ENCODE peak calls at places on chromosomes 13 and 19, in five cellular contexts. One of them, this sample, is unnamed.

GRCh38 chr19:7224995-7225394 is 69.2 kb downstream of the INSR start:
- DNase-seq in nephron progenitor cell: no peak
- DNase-seq in uterus: no peak
- DNase-seq in mesothelial cell of epicardium: no peak
- DNase-seq in prostate gland: no peak
- DNase-seq in this sample: no peak

GRCh38 chr19:45464274-45464673 is 3.5 kb upstream of the FOSB start:
- DNase-seq in nephron progenitor cell: no peak
- DNase-seq in uterus: no peak
- DNase-seq in mesothelial cell of epicardium: no peak
- DNase-seq in prostate gland: no peak
- DNase-seq in this sample: no peak

GRCh38 chr19:58002384-58003152 is at the start of gene ZNF606:
- DNase-seq in nephron progenitor cell: peak; percentile 85
- DNase-seq in uterus: peak; percentile 86
- DNase-seq in mesothelial cell of epicardium: peak; percentile 81
- DNase-seq in prostate gland: peak; percentile 85
- DNase-seq in this sample: peak; percentile 90

GRCh38 chr13:25966086-25966485 is 85.7 kb downstream of the SHISA2 start:
- DNase-seq in nephron progenitor cell: no peak
- DNase-seq in uterus: no peak
- DNase-seq in mesothelial cell of epicardium: no peak
- DNase-seq in prostate gland: no peak
- DNase-seq in this sample: no peak

GRCh38 chr19:28737021-28737525 is 475.9 kb downstream of the UQCRFS1 start:
- DNase-seq in nephron progenitor cell: no peak
- DNase-seq in uterus: no peak
- DNase-seq in mesothelial cell of epicardium: no peak
- DNase-seq in prostate gland: no peak
- DNase-seq in this sample: no peak

GRCh38 chr19:29671393-29672076 is 6.3 kb downstream of the PLEKHF1 start:
- DNase-seq in nephron progenitor cell: no peak
- DNase-seq in uterus: no peak
- DNase-seq in mesothelial cell of epicardium: no peak
- DNase-seq in prostate gland: peak; percentile 54
- DNase-seq in this sample: no peak

GRCh38 chr19:8610041-8610927 is at the start of gene ADAMTS10:
- DNase-seq in nephron progenitor cell: peak; percentile 74
- DNase-seq in uterus: peak; percentile 51
- DNase-seq in mesothelial cell of epicardium: peak; percentile 72
- DNase-seq in prostate gland: no peak
- DNase-seq in this sample: peak; percentile 61

GRCh38 chr19:5592531-5592930 is 24.8 kb upstream of the TINCR start:
- DNase-seq in nephron progenitor cell: no peak
- DNase-seq in uterus: no peak
- DNase-seq in mesothelial cell of epicardium: no peak
- DNase-seq in prostate gland: no peak
- DNase-seq in this sample: no peak

GRCh38 chr13:66765559-66765958 is 464.6 kb downstream of the PCDH9 start:
- DNase-seq in nephron progenitor cell: no peak
- DNase-seq in uterus: no peak
- DNase-seq in mesothelial cell of epicardium: no peak
- DNase-seq in prostate gland: no peak
- DNase-seq in this sample: no peak

GRCh38 chr13:31200636-31200970 is 828 bp downstream of the B3GLCT start:
- DNase-seq in nephron progenitor cell: peak; percentile 71
- DNase-seq in uterus: peak; percentile 55
- DNase-seq in mesothelial cell of epicardium: peak; percentile 72
- DNase-seq in prostate gland: peak; percentile 35
- DNase-seq in this sample: peak; percentile 67

GRCh38 chr13:33228645-33229445 is 56.7 kb downstream of the STARD13 start:
- DNase-seq in nephron progenitor cell: no peak
- DNase-seq in uterus: no peak
- DNase-seq in mesothelial cell of epicardium: no peak
- DNase-seq in prostate gland: no peak
- DNase-seq in this sample: no peak

GRCh38 chr13:86095351-86095750 is 296.1 kb upstream of the SLITRK6 start:
- DNase-seq in nephron progenitor cell: no peak
- DNase-seq in uterus: no peak
- DNase-seq in mesothelial cell of epicardium: no peak
- DNase-seq in prostate gland: no peak
- DNase-seq in this sample: no peak

GRCh38 chr13:50692396-50692915 is 151.0 kb downstream of the DLEU7 start:
- DNase-seq in nephron progenitor cell: no peak
- DNase-seq in uterus: no peak
- DNase-seq in mesothelial cell of epicardium: no peak
- DNase-seq in prostate gland: no peak
- DNase-seq in this sample: no peak

GRCh38 chr13:93420887-93421286 is 194.3 kb downstream of the GPC6 start:
- DNase-seq in nephron progenitor cell: peak; percentile 21
- DNase-seq in uterus: no peak
- DNase-seq in mesothelial cell of epicardium: no peak
- DNase-seq in prostate gland: no peak
- DNase-seq in this sample: peak; percentile 27

GRCh38 chr19:55492362-55492944 is 4.2 kb downstream of the SSC5D start:
- DNase-seq in nephron progenitor cell: no peak
- DNase-seq in uterus: peak; percentile 47
- DNase-seq in mesothelial cell of epicardium: no peak
- DNase-seq in prostate gland: no peak
- DNase-seq in this sample: no peak

GRCh38 chr19:47132522-47132852 is 1.9 kb downstream of the SAE1 start:
- DNase-seq in nephron progenitor cell: no peak
- DNase-seq in uterus: no peak
- DNase-seq in mesothelial cell of epicardium: no peak
- DNase-seq in prostate gland: no peak
- DNase-seq in this sample: no peak

GRCh38 chr19:43779820-43780219 is 953 bp downstream of the KCNN4 start:
- DNase-seq in nephron progenitor cell: no peak
- DNase-seq in uterus: no peak
- DNase-seq in mesothelial cell of epicardium: no peak
- DNase-seq in prostate gland: no peak
- DNase-seq in this sample: no peak

GRCh38 chr19:48997972-48998371 is 4.3 kb downstream of the RUVBL2 start:
- DNase-seq in nephron progenitor cell: peak; percentile 75
- DNase-seq in uterus: no peak
- DNase-seq in mesothelial cell of epicardium: no peak
- DNase-seq in prostate gland: no peak
- DNase-seq in this sample: peak; percentile 84

GRCh38 chr13:29362849-29363604 is 232.5 kb downstream of the SLC7A1 start:
- DNase-seq in nephron progenitor cell: peak; percentile 55
- DNase-seq in uterus: peak; percentile 22
- DNase-seq in mesothelial cell of epicardium: peak; percentile 50
- DNase-seq in prostate gland: no peak
- DNase-seq in this sample: peak; percentile 61

GRCh38 chr19:54253331-54254194 is 3.5 kb downstream of the LILRB5 start:
- DNase-seq in nephron progenitor cell: no peak
- DNase-seq in uterus: no peak
- DNase-seq in mesothelial cell of epicardium: no peak
- DNase-seq in prostate gland: no peak
- DNase-seq in this sample: no peak

GRCh38 chr13:66689037-66689619 is 541.0 kb downstream of the PCDH9 start:
- DNase-seq in nephron progenitor cell: no peak
- DNase-seq in uterus: no peak
- DNase-seq in mesothelial cell of epicardium: no peak
- DNase-seq in prostate gland: no peak
- DNase-seq in this sample: no peak

GRCh38 chr13:19089315-19089714 is 92.3 kb downstream of the TUBA3C start:
- DNase-seq in nephron progenitor cell: no peak
- DNase-seq in uterus: no peak
- DNase-seq in mesothelial cell of epicardium: no peak
- DNase-seq in prostate gland: no peak
- DNase-seq in this sample: no peak
- TF ChIP-seq CTCF in nephron progenitor cell: no peak
- TF ChIP-seq CTCF in uterus: no peak
- TF ChIP-seq CTCF in mesothelial cell of epicardium: no peak
- TF ChIP-seq CTCF in prostate gland: no peak
- TF ChIP-seq CTCF in this sample: no peak

GRCh38 chr13:77779461-77780272 is 82.2 kb downstream of the SLAIN1 start:
- DNase-seq in nephron progenitor cell: peak; percentile 10
- DNase-seq in uterus: no peak
- DNase-seq in mesothelial cell of epicardium: no peak
- DNase-seq in prostate gland: peak; percentile 54
- DNase-seq in this sample: no peak
- TF ChIP-seq CTCF in nephron progenitor cell: peak; percentile 72
- TF ChIP-seq CTCF in uterus: peak; percentile 67
- TF ChIP-seq CTCF in mesothelial cell of epicardium: peak; percentile 80
- TF ChIP-seq CTCF in prostate gland: peak; percentile 65
- TF ChIP-seq CTCF in this sample: peak; percentile 76

DNA sequence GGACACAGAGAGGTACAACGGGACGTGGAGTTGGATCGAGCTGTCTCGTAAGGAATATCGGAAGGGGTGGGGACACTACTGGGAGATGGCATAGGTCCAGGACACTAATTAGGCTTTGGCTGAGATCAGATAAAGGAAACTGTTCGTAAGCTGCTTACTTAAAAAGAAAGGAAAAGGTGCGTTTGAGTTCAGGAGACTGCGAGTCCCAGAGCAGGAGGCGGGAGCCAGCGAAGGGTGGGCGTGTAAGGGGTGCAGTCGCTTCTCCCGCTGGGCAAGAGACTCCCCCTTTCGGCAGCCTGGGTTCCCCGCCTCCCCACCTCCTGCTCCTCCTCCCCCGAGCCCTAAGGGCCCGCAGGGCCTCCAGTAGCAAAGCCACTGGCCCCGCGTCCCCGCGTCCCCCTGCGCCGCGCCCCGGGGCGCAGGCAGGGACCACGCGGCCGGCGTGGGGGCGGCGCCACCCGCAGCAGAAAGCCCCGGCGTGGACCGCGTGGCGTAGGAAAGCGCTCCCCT is 571 bp downstream of the ABCC4 start:
- DNase-seq in nephron progenitor cell: peak; percentile 63
- DNase-seq in uterus: peak; percentile 52
- DNase-seq in mesothelial cell of epicardium: peak; percentile 48
- DNase-seq in prostate gland: peak; percentile 66
- DNase-seq in this sample: peak; percentile 33
- TF ChIP-seq CTCF in nephron progenitor cell: no peak
- TF ChIP-seq CTCF in uterus: no peak
- TF ChIP-seq CTCF in mesothelial cell of epicardium: no peak
- TF ChIP-seq CTCF in prostate gland: peak; percentile 29
- TF ChIP-seq CTCF in this sample: no peak

DNA sequence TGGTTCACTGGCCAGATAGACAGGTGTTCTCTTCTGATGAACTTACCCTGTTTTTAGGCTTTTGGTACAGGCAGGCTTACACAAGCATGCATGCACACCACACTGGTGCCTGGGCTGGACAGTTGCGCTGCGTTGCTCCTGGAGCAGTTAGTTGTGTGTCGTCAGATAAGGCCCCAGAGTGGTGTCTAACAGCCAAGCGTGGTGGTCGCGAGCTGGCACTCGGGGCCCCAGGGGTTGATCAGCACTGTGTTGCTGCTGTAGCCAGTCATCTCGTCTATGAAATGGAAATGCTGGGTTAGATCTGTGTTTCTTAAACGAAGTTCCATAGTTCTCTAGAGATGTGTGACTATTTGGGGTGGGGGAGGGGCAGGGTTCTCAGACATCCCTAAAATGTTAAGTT is 24.5 kb upstream of the TEX29 start:
- DNase-seq in nephron progenitor cell: no peak
- DNase-seq in uterus: no peak
- DNase-seq in mesothelial cell of epicardium: no peak
- DNase-seq in prostate gland: no peak
- DNase-seq in this sample: no peak
- TF ChIP-seq CTCF in nephron progenitor cell: no peak
- TF ChIP-seq CTCF in uterus: no peak
- TF ChIP-seq CTCF in mesothelial cell of epicardium: no peak
- TF ChIP-seq CTCF in prostate gland: no peak
- TF ChIP-seq CTCF in this sample: no peak

GRCh38 chr13:110907301-110907700 is 7.6 kb downstream of the ANKRD10 start:
- DNase-seq in nephron progenitor cell: no peak
- DNase-seq in uterus: no peak
- DNase-seq in mesothelial cell of epicardium: no peak
- DNase-seq in prostate gland: no peak
- DNase-seq in this sample: no peak

GRCh38 chr13:110910013-110910890 is 4.6 kb downstream of the ANKRD10 start:
- DNase-seq in nephron progenitor cell: no peak
- DNase-seq in uterus: no peak
- DNase-seq in mesothelial cell of epicardium: no peak
- DNase-seq in prostate gland: no peak
- DNase-seq in this sample: no peak

GRCh38 chr13:110911880-110912279 is 3.0 kb downstream of the ANKRD10 start:
- DNase-seq in nephron progenitor cell: no peak
- DNase-seq in uterus: no peak
- DNase-seq in mesothelial cell of epicardium: no peak
- DNase-seq in prostate gland: no peak
- DNase-seq in this sample: no peak

GRCh38 chr13:110904748-110905147 is 10.1 kb downstream of the ANKRD10 start:
- DNase-seq in nephron progenitor cell: no peak
- DNase-seq in uterus: no peak
- DNase-seq in mesothelial cell of epicardium: no peak
- DNase-seq in prostate gland: no peak
- DNase-seq in this sample: no peak

GRCh38 chr13:110907951-110908898 is 6.6 kb downstream of the ANKRD10 start:
- DNase-seq in nephron progenitor cell: no peak
- DNase-seq in uterus: no peak
- DNase-seq in mesothelial cell of epicardium: no peak
- DNase-seq in prostate gland: peak; percentile 91
- DNase-seq in this sample: no peak
- TF ChIP-seq CTCF in nephron progenitor cell: no peak
- TF ChIP-seq CTCF in uterus: no peak
- TF ChIP-seq CTCF in mesothelial cell of epicardium: no peak
- TF ChIP-seq CTCF in prostate gland: no peak
- TF ChIP-seq CTCF in this sample: no peak

GRCh38 chr13:21047087-21047486 is 14.3 kb downstream of the LATS2 start:
- DNase-seq in nephron progenitor cell: no peak
- DNase-seq in uterus: no peak
- DNase-seq in mesothelial cell of epicardium: no peak
- DNase-seq in prostate gland: no peak
- DNase-seq in this sample: no peak

GRCh38 chr13:21047591-21048282 is 13.6 kb downstream of the LATS2 start:
- DNase-seq in nephron progenitor cell: peak; percentile 16
- DNase-seq in uterus: no peak
- DNase-seq in mesothelial cell of epicardium: no peak
- DNase-seq in prostate gland: no peak
- DNase-seq in this sample: peak; percentile 42

GRCh38 chr13:21046203-21046602 is 15.2 kb downstream of the LATS2 start:
- DNase-seq in nephron progenitor cell: no peak
- DNase-seq in uterus: no peak
- DNase-seq in mesothelial cell of epicardium: no peak
- DNase-seq in prostate gland: no peak
- DNase-seq in this sample: no peak

GRCh38 chr13:21043898-21044297 is 17.5 kb downstream of the LATS2 start:
- DNase-seq in nephron progenitor cell: no peak
- DNase-seq in uterus: no peak
- DNase-seq in mesothelial cell of epicardium: no peak
- DNase-seq in prostate gland: no peak
- DNase-seq in this sample: no peak

GRCh38 chr13:21045101-21045500 is 16.3 kb downstream of the LATS2 start:
- DNase-seq in nephron progenitor cell: no peak
- DNase-seq in uterus: no peak
- DNase-seq in mesothelial cell of epicardium: no peak
- DNase-seq in prostate gland: no peak
- DNase-seq in this sample: no peak
- TF ChIP-seq CTCF in nephron progenitor cell: no peak
- TF ChIP-seq CTCF in uterus: no peak
- TF ChIP-seq CTCF in mesothelial cell of epicardium: no peak
- TF ChIP-seq CTCF in prostate gland: no peak
- TF ChIP-seq CTCF in this sample: no peak